ENCODE peak calls at places on chromosomes 4 and X, in eight cellular contexts. N is left ventricle myocardium inferior; H is testis; J is epithelial cell of esophagus; T is psoas muscle; D is OCI-LY7; W is stomach; O is CD4-positive, alpha-beta T cell. C is an unnamed sample.

GRCh38 chr4:106647451-106647850 is 278.9 kb upstream of the GIMD1 start:
- DNase-seq in J (no peak), O (no peak), H (no peak), T (no peak), D (no peak), W (no peak), N (no peak), C (no peak)

GRCh38 chr4:187127456-187127855 is 403.8 kb upstream of the FAT1 start:
- DNase-seq in O (no peak), H (no peak), N (no peak), W (no peak), D (no peak), T (no peak), J (no peak), C (no peak)

GRCh38 chrX:10533686-10534365 is 86.6 kb downstream of the MID1 start:
- DNase-seq in H (no peak), D (no peak), T (no peak), W (no peak), O (no peak), N (no peak), J (no peak), C (no peak)

GRCh38 chrX:47316276-47317025 is 53.9 kb upstream of the ZNF157 start:
- DNase-seq in T (no peak), N (no peak), W (peak; percentile 32), J (no peak), O (no peak), D (no peak), H (no peak), C (no peak)

GRCh38 chr4:173346074-173346473 is 11.9 kb upstream of the HMGB2 start:
- DNase-seq in W (no peak), T (no peak), N (no peak), D (no peak), H (no peak), O (no peak), J (no peak), C (no peak)

GRCh38 chr4:23888421-23889319 is 1.2 kb downstream of the PPARGC1A start:
- DNase-seq in N (no peak), W (no peak), J (peak; percentile 28), D (no peak), H (peak; percentile 39), T (no peak), O (no peak), C (no peak)

GRCh38 chr4:102503301-102503746 is 2.2 kb downstream of the NFKB1 start:
- DNase-seq in N (no peak), W (no peak), T (no peak), D (peak; percentile 54), O (no peak), H (no peak), J (peak; percentile 22), C (no peak)

GRCh38 chr4:105900541-105900940 is 5.3 kb downstream of the NPNT start:
- DNase-seq in T (no peak), J (no peak), N (no peak), D (no peak), H (no peak), W (no peak), O (no peak), C (no peak)

GRCh38 chrX:30327762-30328161 is 18.6 kb upstream of the NR0B1 start:
- DNase-seq in J (no peak), N (no peak), T (no peak), D (no peak), O (no peak), H (no peak), W (no peak), C (no peak)

GRCh38 chr4:87310691-87311335 is 11.9 kb downstream of the HSD17B13 start:
- DNase-seq in W (no peak), O (no peak), N (no peak), T (no peak), J (no peak), D (no peak), H (no peak), C (no peak)

GRCh38 chr4:113756005-113756410 is 5.5 kb downstream of the CAMK2D start:
- DNase-seq in O (no peak), N (no peak), H (no peak), D (peak; percentile 31), T (no peak), W (no peak), J (peak; percentile 70), C (no peak)

GRCh38 chrX:23292979-23293651 is 41.5 kb upstream of the PTCHD1 start:
- DNase-seq in O (no peak), W (no peak), J (no peak), N (no peak), H (no peak), D (no peak), T (peak; percentile 15), C (no peak)

GRCh38 chrX:50877310-50877709 is 33.2 kb upstream of the BMP15 start:
- DNase-seq in H (no peak), W (no peak), N (no peak), T (no peak), D (no peak), J (peak; percentile 3), O (no peak), C (no peak)

GRCh38 chr4:5474756-5475155 is 233.6 kb downstream of the EVC2 start:
- DNase-seq in N (no peak), O (no peak), J (peak; percentile 17), T (no peak), D (no peak), H (no peak), W (no peak), C (no peak)

GRCh38 chr4:189773909-189774308 is 166.8 kb upstream of the FRG1 start:
- DNase-seq in H (no peak), T (no peak), W (no peak), O (no peak), N (no peak), D (no peak), J (peak; percentile 18), C (no peak)

GRCh38 chrX:53930513-53931380 is 113.5 kb downstream of the PHF8 start:
- DNase-seq in O (no peak), W (no peak), H (no peak), D (no peak), N (no peak), T (no peak), J (peak; percentile 4), C (no peak)

GRCh38 chrX:133859860-133860259 is 125.5 kb downstream of the GPC3 start:
- DNase-seq in T (no peak), W (no peak), O (no peak), N (no peak), J (peak; percentile 18), H (peak; percentile 11), D (no peak), C (no peak)

GRCh38 chr4:67700119-67700873 is 659 bp downstream of the UBA6 start:
- DNase-seq in O (no peak), T (no peak), H (no peak), J (peak; percentile 64), N (no peak), W (no peak), D (peak; percentile 44), C (no peak)

GRCh38 chr4:139223682-139224317 is 46.8 kb upstream of the ELF2 start:
- DNase-seq in T (peak; percentile 31), O (no peak), H (peak; percentile 32), D (no peak), W (no peak), J (peak; percentile 91), N (peak; percentile 44), C (no peak)

GRCh38 chr4:13920111-13920875 is 292.8 kb upstream of the BOD1L1 start:
- DNase-seq in W (no peak), N (no peak), O (no peak), H (no peak), D (no peak), T (no peak), J (peak; percentile 98), C (no peak)

GRCh38 chrX:30713061-30713525 is 59.9 kb downstream of the GK start:
- DNase-seq in N (peak; percentile 18), J (peak; percentile 74), T (peak; percentile 17), O (peak; percentile 23), D (peak; percentile 46), H (peak; percentile 57), W (peak; percentile 46), C (no peak)

GRCh38 chr4:120773641-120774040 is 148.9 kb downstream of the PRDM5 start:
- DNase-seq in D (peak; percentile 67), H (no peak), O (no peak), W (no peak), N (no peak), T (no peak), J (no peak), C (no peak)

GRCh38 chrX:3244955-3245354 is 101.5 kb downstream of the MXRA5 start:
- DNase-seq in D (no peak), T (no peak), N (no peak), W (no peak), H (no peak), J (peak; percentile 29), O (no peak), C (no peak)

DNA sequence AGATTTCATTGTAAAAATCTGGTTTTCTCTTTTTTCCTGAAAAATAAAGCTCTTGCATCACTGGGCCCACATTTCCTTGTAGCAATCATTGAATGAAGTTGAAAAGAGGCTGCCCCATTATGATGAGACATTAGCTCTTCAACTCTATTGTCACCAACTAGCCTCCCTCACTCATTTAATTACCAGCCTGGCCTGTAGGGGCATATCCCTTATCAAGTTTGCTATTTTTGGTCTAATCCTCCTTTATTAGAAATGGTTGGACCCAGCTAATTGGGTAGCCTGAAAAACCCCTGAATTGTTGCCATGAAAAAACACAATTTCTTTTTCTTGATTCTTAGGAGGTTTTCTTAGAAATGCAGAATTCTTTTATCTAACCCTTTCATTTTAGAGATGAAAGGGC is 164.6 kb upstream of the CASK start:
- DNase-seq in D (no peak), N (no peak), T (no peak), J (no peak), H (no peak), W (no peak), O (no peak), C (no peak)
- TF ChIP-seq CTCF in D (no peak), N (no peak), T (no peak), J (peak; percentile 15), H (no peak), W (no peak), O (no peak), C (no peak)

DNA sequence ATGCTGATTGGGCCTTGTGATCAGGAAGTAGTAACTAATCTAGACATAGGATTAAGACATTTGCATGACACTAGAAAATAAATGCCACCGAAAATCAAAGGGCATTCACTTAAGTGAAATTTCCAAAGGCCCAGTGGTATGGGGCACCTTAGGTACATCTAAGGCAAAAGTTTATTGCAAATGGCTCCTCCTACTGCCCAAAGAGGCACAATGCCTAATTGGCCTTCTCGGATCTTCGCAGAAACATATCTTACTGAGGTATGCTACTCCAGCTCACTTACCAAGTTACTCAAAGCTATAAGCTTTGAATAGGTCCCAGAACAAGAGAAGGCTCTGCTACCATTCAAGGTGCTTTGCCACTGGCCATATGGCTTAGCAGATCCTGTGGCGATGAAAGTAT is 174.8 kb upstream of the CXCL13 start:
- DNase-seq in O (no peak), N (no peak), H (no peak), D (no peak), T (no peak), W (no peak), J (no peak), C (no peak)
- TF ChIP-seq CTCF in O (no peak), N (no peak), H (no peak), D (peak; percentile 28), T (no peak), W (no peak), J (peak; percentile 11), C (no peak)

GRCh38 chr4:1318488-1319213 is 28.4 kb upstream of the UVSSA start:
- DNase-seq in D (no peak), H (no peak), W (no peak), T (peak; percentile 7), N (peak; percentile 10), J (no peak), O (no peak), C (no peak)
- TF ChIP-seq CTCF in D (peak; percentile 75), H (peak; percentile 5), W (no peak), T (no peak), N (peak; percentile 33), J (peak; percentile 21), O (no peak), C (no peak)

GRCh38 chrX:45696762-45697161 is 496.1 kb upstream of the DIPK2B start:
- DNase-seq in W (no peak), D (no peak), T (no peak), H (no peak), J (no peak), N (no peak), O (no peak), C (no peak)
- TF ChIP-seq CTCF in W (no peak), D (no peak), T (no peak), H (no peak), J (no peak), N (no peak), O (no peak), C (no peak)

C was measured in D721Med.